ENCODE peak calls at places on chromosomes 5 and 9, in four cellular contexts. One of them, this sample, is unnamed.

GRCh38 chr5:76524101-76524835 is 98.9 kb downstream of the F2RL2 start:
- DNase-seq in HCT116: no peak
- DNase-seq in GM12878: no peak
- DNase-seq in K562: no peak
- DNase-seq in this sample: no peak

GRCh38 chr5:89280103-89281037 is 397.4 kb upstream of the MEF2C start:
- DNase-seq in HCT116: no peak
- DNase-seq in GM12878: no peak
- DNase-seq in K562: no peak
- DNase-seq in this sample: no peak

GRCh38 chr9:126860757-126861466 is 473 bp downstream of the ZBTB34 start:
- DNase-seq in HCT116: no peak
- DNase-seq in GM12878: no peak
- DNase-seq in K562: no peak
- DNase-seq in this sample: no peak

GRCh38 chr9:78856144-78856543 is 559.2 kb downstream of the PSAT1 start:
- DNase-seq in HCT116: no peak
- DNase-seq in GM12878: no peak
- DNase-seq in K562: no peak
- DNase-seq in this sample: no peak

GRCh38 chr5:643351-643801 is 31.2 kb downstream of the CEP72 start:
- DNase-seq in HCT116: no peak
- DNase-seq in GM12878: no peak
- DNase-seq in K562: no peak
- DNase-seq in this sample: no peak

GRCh38 chr5:167769846-167770420 is 521.5 kb upstream of the WWC1 start:
- DNase-seq in HCT116: no peak
- DNase-seq in GM12878: no peak
- DNase-seq in K562: no peak
- DNase-seq in this sample: no peak

GRCh38 chr5:1918488-1919208 is 35.9 kb upstream of the IRX4 start:
- DNase-seq in HCT116: no peak
- DNase-seq in GM12878: no peak
- DNase-seq in K562: no peak
- DNase-seq in this sample: no peak

GRCh38 chr5:67379761-67380160 is 183.2 kb upstream of the CD180 start:
- DNase-seq in HCT116: no peak
- DNase-seq in GM12878: no peak
- DNase-seq in K562: no peak
- DNase-seq in this sample: no peak

GRCh38 chr9:130635306-130635705 is 29.1 kb upstream of the PRDM12 start:
- DNase-seq in HCT116: no peak
- DNase-seq in GM12878: no peak
- DNase-seq in K562: no peak
- DNase-seq in this sample: no peak

GRCh38 chr5:167233507-167233906 is 1057.9 kb upstream of the WWC1 start:
- DNase-seq in HCT116: no peak
- DNase-seq in GM12878: no peak
- DNase-seq in K562: no peak
- DNase-seq in this sample: no peak

GRCh38 chr9:123834218-123834906 is 95.6 kb downstream of the DENND1A start:
- DNase-seq in HCT116: no peak
- DNase-seq in GM12878: no peak
- DNase-seq in K562: no peak
- DNase-seq in this sample: no peak

GRCh38 chr5:36696059-36696673 is 89.8 kb downstream of the SLC1A3 start:
- DNase-seq in HCT116: peak
- DNase-seq in GM12878: no peak
- DNase-seq in K562: peak
- DNase-seq in this sample: peak

GRCh38 chr5:173565491-173566038 is 50.9 kb downstream of the BOD1 start:
- DNase-seq in HCT116: no peak
- DNase-seq in GM12878: no peak
- DNase-seq in K562: no peak
- DNase-seq in this sample: peak

GRCh38 chr9:97802276-97802675 is 50.8 kb upstream of the FOXE1 start:
- DNase-seq in HCT116: peak
- DNase-seq in GM12878: no peak
- DNase-seq in K562: peak
- DNase-seq in this sample: no peak

GRCh38 chr5:90909091-90909503 is 350.5 kb downstream of the ADGRV1 start:
- DNase-seq in HCT116: no peak
- DNase-seq in GM12878: no peak
- DNase-seq in K562: no peak
- DNase-seq in this sample: no peak

GRCh38 chr5:88677943-88678779 is 204.8 kb downstream of the MEF2C start:
- DNase-seq in HCT116: no peak
- DNase-seq in GM12878: no peak
- DNase-seq in K562: no peak
- DNase-seq in this sample: no peak

GRCh38 chr5:54758038-54758437 is 227.4 kb downstream of the ESM1 start:
- DNase-seq in HCT116: no peak
- DNase-seq in GM12878: no peak
- DNase-seq in K562: no peak
- DNase-seq in this sample: peak

GRCh38 chr5:142540774-142541466 is 145.0 kb downstream of the FGF1 start:
- DNase-seq in HCT116: no peak
- DNase-seq in GM12878: no peak
- DNase-seq in K562: no peak
- DNase-seq in this sample: no peak

GRCh38 chr9:136855461-136856077 is 3.4 kb downstream of the MAMDC4 start:
- DNase-seq in HCT116: no peak
- DNase-seq in GM12878: no peak
- DNase-seq in K562: no peak
- DNase-seq in this sample: no peak

GRCh38 chr5:148949871-148950863 is 112.7 kb downstream of the SH3TC2 start:
- DNase-seq in HCT116: no peak
- DNase-seq in GM12878: no peak
- DNase-seq in K562: no peak
- DNase-seq in this sample: no peak

GRCh38 chr9:27189426-27189825 is 80.4 kb downstream of the TEK start:
- DNase-seq in HCT116: no peak
- DNase-seq in GM12878: no peak
- DNase-seq in K562: no peak
- DNase-seq in this sample: no peak

GRCh38 chr9:37622462-37622861 is 28.3 kb upstream of the FRMPD1 start:
- DNase-seq in HCT116: no peak
- DNase-seq in GM12878: no peak
- DNase-seq in K562: no peak
- DNase-seq in this sample: no peak

DNA sequence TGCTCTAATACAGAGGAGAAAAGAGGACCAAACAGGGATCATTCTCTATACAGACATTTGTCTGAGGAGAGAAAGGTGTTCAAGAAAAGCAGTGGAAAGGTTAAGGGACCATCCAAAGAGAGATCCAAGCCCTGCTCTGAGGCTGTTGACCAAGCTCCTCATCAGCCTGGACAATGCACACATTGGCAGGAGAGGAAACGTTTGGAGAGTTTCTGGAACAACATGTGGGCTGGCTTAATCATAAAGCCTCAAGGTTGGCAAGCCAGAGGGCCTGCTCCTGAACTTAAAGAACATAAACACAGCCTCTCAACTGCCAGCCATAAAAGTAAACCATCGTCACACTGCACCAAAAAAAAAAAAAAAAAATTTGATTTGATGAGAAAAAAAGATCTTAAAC is 184.4 kb upstream of the SLC12A2 start:
- DNase-seq in HCT116: no peak
- DNase-seq in GM12878: no peak
- DNase-seq in K562: no peak
- DNase-seq in this sample: no peak
- TF ChIP-seq JUND in HCT116: no peak
- TF ChIP-seq JUND in GM12878: no peak
- TF ChIP-seq JUND in K562: no peak
- TF ChIP-seq JUND in this sample: no peak

DNA sequence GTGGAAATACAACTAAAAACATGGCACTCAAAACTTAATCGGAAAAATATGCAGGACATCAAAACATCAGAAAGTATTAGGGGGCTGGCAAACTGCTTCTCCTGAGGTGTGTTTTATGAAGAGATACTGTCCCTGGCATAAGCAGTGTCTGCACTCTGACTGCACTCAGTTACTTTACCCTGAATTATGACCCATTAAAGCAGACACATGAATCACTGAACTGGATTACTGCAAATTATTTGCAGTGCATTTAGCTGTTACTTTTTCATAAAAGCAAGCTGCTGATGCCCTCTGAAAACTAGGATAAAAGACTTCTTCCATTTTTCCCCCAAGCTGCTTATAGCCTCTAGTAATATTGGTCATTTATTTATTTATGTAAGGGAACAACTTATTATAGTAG is 164.9 kb downstream of the AP3B1 start:
- DNase-seq in HCT116: no peak
- DNase-seq in GM12878: no peak
- DNase-seq in K562: no peak
- DNase-seq in this sample: no peak
- TF ChIP-seq JUND in HCT116: no peak
- TF ChIP-seq JUND in GM12878: no peak
- TF ChIP-seq JUND in K562: no peak
- TF ChIP-seq JUND in this sample: no peak

GRCh38 chr5:31664566-31664965 is 25.6 kb downstream of the PDZD2 start:
- DNase-seq in HCT116: peak
- DNase-seq in GM12878: no peak
- DNase-seq in K562: peak
- DNase-seq in this sample: no peak
- TF ChIP-seq JUND in HCT116: no peak
- TF ChIP-seq JUND in GM12878: no peak
- TF ChIP-seq JUND in K562: no peak
- TF ChIP-seq JUND in this sample: no peak

DNA sequence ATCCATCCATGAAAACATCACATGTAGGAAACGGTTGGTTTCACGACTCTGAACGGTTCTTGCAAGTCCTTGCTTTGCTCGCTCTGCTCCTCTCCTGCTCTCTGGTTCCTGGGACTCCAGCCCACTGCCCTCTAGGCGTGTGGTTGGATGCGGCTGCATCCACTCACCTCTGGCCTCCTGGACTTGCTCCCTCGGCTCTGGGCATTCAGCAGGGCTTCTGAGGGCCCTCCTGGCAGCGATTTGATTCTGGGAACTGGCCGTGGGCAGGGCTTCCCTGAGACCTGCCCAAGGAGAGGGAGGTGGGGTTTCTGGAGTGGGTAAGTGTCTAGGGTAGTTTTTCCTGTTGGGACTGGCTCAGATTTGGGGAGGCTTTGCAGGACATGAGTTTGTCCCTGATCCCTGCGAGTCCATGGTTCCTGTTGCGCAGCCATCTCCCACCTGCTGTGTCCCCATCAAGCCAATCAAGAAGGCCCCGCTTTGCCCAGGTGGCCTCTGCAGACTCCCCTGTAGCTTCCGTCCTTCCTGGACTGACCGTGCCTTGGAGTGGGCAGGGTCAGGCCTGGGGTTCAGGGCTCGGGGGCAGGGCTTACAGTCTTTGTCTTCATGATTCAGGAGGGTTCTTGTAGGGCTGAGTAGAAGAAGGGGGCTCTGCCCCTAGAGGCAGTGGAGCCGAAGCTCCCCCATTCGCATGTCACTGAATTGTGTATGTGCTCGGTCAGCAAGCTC is 192.3 kb downstream of the CACNA1B start:
- DNase-seq in HCT116: no peak
- DNase-seq in GM12878: no peak
- DNase-seq in K562: no peak
- DNase-seq in this sample: peak
- TF ChIP-seq JUND in HCT116: no peak
- TF ChIP-seq JUND in GM12878: no peak
- TF ChIP-seq JUND in K562: no peak
- TF ChIP-seq JUND in this sample: no peak

GRCh38 chr5:110900829-110901228 is 162.0 kb downstream of the SLC25A46 start:
- DNase-seq in HCT116: no peak
- DNase-seq in GM12878: no peak
- DNase-seq in K562: no peak
- DNase-seq in this sample: no peak
- TF ChIP-seq JUND in HCT116: no peak
- TF ChIP-seq JUND in GM12878: no peak
- TF ChIP-seq JUND in K562: no peak
- TF ChIP-seq JUND in this sample: no peak

This sample was measured in T47D.